ENCODE peak calls at places on chromosomes 4 and X, in eight cellular contexts. Q is right lobe of liver, L is left lung, O is lower lobe of right lung, X is body of pancreas, C is Peyer's patch, N is cardiac muscle cell, V is fibroblast of lung. H is an unnamed sample. For H3K4me1, the result is how much of the 10 kb centered on the place peaks cover.

GRCh38 chr4:186030795-186031194 is 38.2 kb upstream of the TLR3 start:
- DNase-seq in X (no peak), N (no peak), O (no peak), L (no peak), V (no peak), Q (no peak), C (no peak), H (no peak)

GRCh38 chr4:47145630-47146029 is 114.3 kb downstream of the GABRB1 start:
- DNase-seq in O (no peak), V (peak), Q (no peak), N (no peak), X (no peak), C (no peak), L (no peak), H (peak)

GRCh38 chr4:3188118-3188517 is 60.8 kb upstream of the MSANTD1 start:
- DNase-seq in V (no peak), Q (no peak), N (no peak), O (no peak), X (no peak), L (no peak), C (no peak), H (no peak)

GRCh38 chrX:149374751-149375150 is 130.4 kb downstream of the IDS start:
- DNase-seq in O (no peak), C (no peak), Q (no peak), X (no peak), L (no peak), V (no peak), N (no peak), H (no peak)

GRCh38 chrX:1807301-1807731 is 192.5 kb downstream of the ASMT start:
- DNase-seq in V (no peak), L (no peak), X (no peak), C (no peak), Q (no peak), N (peak), O (no peak), H (peak)

GRCh38 chr4:25100710-25101109 is 59.5 kb downstream of the SEPSECS start:
- DNase-seq in L (no peak), V (no peak), X (no peak), Q (no peak), N (no peak), O (no peak), C (no peak), H (no peak)

GRCh38 chr4:1708581-1708980 is 3.5 kb downstream of the SLBP start:
- DNase-seq in N (no peak), O (no peak), V (no peak), L (no peak), Q (no peak), C (no peak), X (no peak), H (no peak)

GRCh38 chr4:70925899-70926635 is 23.9 kb downstream of the MOB1B start:
- DNase-seq in N (no peak), X (no peak), V (no peak), L (no peak), O (no peak), Q (no peak), C (peak), H (no peak)

GRCh38 chrX:136143714-136144113 is 3.6 kb upstream of the FHL1 start:
- DNase-seq in O (no peak), X (no peak), V (no peak), N (no peak), L (no peak), C (no peak), Q (no peak), H (no peak)

GRCh38 chr4:169272265-169272886 is 1.6 kb upstream of the SH3RF1 start:
- DNase-seq in V (peak), X (no peak), Q (no peak), N (no peak), C (no peak), O (no peak), L (no peak), H (peak)

GRCh38 chrX:57821703-57822375 is 88.4 kb downstream of the ZXDA start:
- DNase-seq in C (no peak), O (no peak), L (no peak), V (peak), Q (peak), N (peak), X (peak), H (peak)

GRCh38 chrX:9611436-9612145 is 146.7 kb downstream of the TBL1X start:
- DNase-seq in X (no peak), N (no peak), C (no peak), L (no peak), Q (peak), O (no peak), V (no peak), H (no peak)

GRCh38 chrX:77346859-77347258 is 100.3 kb upstream of the FGF16 start:
- DNase-seq in X (no peak), O (no peak), C (no peak), V (no peak), L (no peak), N (no peak), Q (no peak), H (no peak)

GRCh38 chr4:94603170-94603747 is 151.5 kb downstream of the PDLIM5 start:
- DNase-seq in N (no peak), C (no peak), X (no peak), Q (no peak), L (no peak), V (peak), O (no peak), H (no peak)

GRCh38 chrX:10028283-10029104 is 61.3 kb downstream of the CLDN34 start:
- DNase-seq in L (no peak), Q (no peak), C (no peak), X (no peak), N (no peak), O (no peak), V (peak), H (no peak)

GRCh38 chr4:88533088-88533790 is 9.7 kb upstream of the PYURF start:
- DNase-seq in L (no peak), C (no peak), V (peak), O (no peak), Q (no peak), X (no peak), N (no peak), H (peak)

GRCh38 chrX:102958794-102959193 is 21.7 kb downstream of the RAB40AL start:
- DNase-seq in C (no peak), V (peak), Q (no peak), L (no peak), X (peak), N (no peak), O (no peak), H (no peak)

GRCh38 chr4:2047031-2047660 is 12.0 kb upstream of the NAT8L start:
- DNase-seq in O (no peak), L (peak), V (no peak), X (no peak), C (no peak), N (no peak), Q (peak), H (no peak)

GRCh38 chr4:153348006-153348405 is 3.5 kb downstream of the MND1 start:
- DNase-seq in X (no peak), N (no peak), L (no peak), Q (no peak), O (no peak), V (no peak), C (no peak), H (no peak)

GRCh38 chr4:176758731-176759130 is 34.0 kb downstream of the VEGFC start:
- DNase-seq in N (no peak), Q (no peak), C (no peak), V (no peak), L (no peak), O (no peak), X (no peak), H (no peak)

GRCh38 chr4:109078724-109079123 is 223.7 kb downstream of the COL25A1 start:
- DNase-seq in V (peak), X (no peak), O (no peak), Q (no peak), N (peak), C (no peak), L (no peak), H (peak)

GRCh38 chr4:11605597-11605996 is 176.9 kb upstream of the HS3ST1 start:
- DNase-seq in X (no peak), V (peak), Q (no peak), N (no peak), C (no peak), O (no peak), L (no peak), H (no peak)

GRCh38 chr4:153490985-153491483 is 24.9 kb downstream of the TMEM131L start:
- DNase-seq in X (no peak), C (no peak), N (no peak), V (no peak), L (no peak), O (no peak), Q (no peak), H (no peak)

GRCh38 chr4:153013202-153013988 is 77.3 kb downstream of the FHDC1 start:
- DNase-seq in Q (no peak), L (no peak), N (no peak), X (peak), O (no peak), V (peak), C (no peak), H (no peak)

GRCh38 chrX:47571215-47571614 is 10.2 kb downstream of the ARAF start:
- DNase-seq in V (no peak), N (no peak), C (no peak), L (no peak), Q (no peak), O (no peak), X (no peak), H (no peak)

GRCh38 chrX:47570794-47571193 is 9.8 kb downstream of the ARAF start:
- DNase-seq in C (no peak), X (no peak), V (no peak), L (no peak), Q (no peak), N (no peak), O (no peak), H (no peak)

GRCh38 chrX:47572773-47573333 is 9.4 kb upstream of the TIMP1 start:
- DNase-seq in O (no peak), N (no peak), Q (no peak), V (no peak), C (no peak), X (no peak), L (no peak), H (no peak)

GRCh38 chrX:47573334-47574095 is 8.7 kb upstream of the TIMP1 start:
- DNase-seq in C (no peak), L (no peak), Q (no peak), X (peak), N (peak), V (peak), O (no peak), H (no peak)

DNA sequence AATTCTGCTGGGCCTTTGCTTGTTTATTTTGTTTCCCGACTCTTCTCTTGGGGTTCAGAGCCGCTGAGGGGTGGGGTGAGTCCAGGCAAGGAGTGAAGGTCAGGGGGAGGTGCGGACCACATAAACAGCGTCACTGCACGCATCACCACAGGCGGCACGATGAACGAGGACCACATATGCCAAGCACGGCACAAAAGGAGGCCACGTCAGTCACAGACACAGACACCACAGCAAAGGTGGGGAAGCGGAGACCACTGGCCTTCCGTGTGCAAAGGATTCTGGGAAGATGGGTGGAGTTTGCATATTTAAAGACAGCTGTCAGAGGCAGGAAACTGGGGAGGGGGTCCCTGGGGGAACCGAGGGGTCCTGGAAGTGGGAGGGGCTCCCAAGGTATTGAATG is 10.3 kb upstream of the TIMP1 start:
- DNase-seq in V (no peak), N (no peak), X (no peak), Q (no peak), C (no peak), L (no peak), O (no peak), H (no peak)
- H3K4me1 ChIP-seq in V (under half), N (under half), X (under half), Q (under half), C (under half), L (under half), O (under half), H (under half)

GRCh38 chr4:173525118-173526033 is 4.7 kb downstream of the HAND2 start:
- DNase-seq in X (no peak), L (no peak), Q (no peak), O (no peak), N (peak), C (no peak), V (no peak), H (peak)
- H3K4me1 ChIP-seq in X (under half), L (under half), Q (under half), O (under half), N (under half), C (under half), V (under half), H (under half)

GRCh38 chr4:36324808-36325207 is 43.4 kb downstream of the DTHD1 start:
- DNase-seq in Q (no peak), X (no peak), L (no peak), N (no peak), C (no peak), O (no peak), V (no peak), H (no peak)
- H3K4me1 ChIP-seq in Q (under half), X (under half), L (under half), N (under half), C (under half), O (under half), V (under half), H (under half)

DNA sequence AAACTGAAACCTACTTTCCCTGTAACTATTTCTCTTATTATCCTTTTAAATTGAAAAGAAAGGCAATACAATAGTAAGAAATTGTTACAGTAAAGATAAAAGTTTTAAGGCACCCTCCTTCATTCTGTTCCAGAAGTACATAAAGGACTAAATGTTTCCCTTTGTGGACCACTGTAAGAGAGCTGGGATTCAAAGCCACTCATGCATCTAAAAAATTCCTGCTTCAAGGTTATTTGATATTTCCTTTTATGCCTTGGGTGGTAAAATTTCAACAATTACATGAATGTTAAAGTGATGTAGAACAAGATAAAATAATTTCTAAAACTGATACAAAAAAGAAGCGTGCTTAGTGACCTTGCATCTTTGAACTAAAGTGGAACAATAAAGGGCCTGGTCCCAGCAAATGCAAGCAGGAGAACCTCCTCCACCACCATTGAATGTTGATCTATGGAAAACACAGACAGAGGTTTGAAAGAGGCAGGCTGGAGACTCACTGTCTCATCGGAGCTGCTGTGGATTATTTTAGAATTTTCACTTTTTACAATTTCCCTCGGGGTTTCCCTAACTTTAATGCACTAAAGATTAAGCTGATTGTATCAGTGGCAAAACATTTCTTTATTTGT is 42.4 kb upstream of the PRSS12 start:
- DNase-seq in O (no peak), L (no peak), Q (no peak), N (no peak), X (no peak), V (no peak), C (no peak), H (no peak)
- H3K4me1 ChIP-seq in O (under half), L (under half), Q (under half), N (under half), X (under half), V (under half), C (under half), H (under half)

DNA sequence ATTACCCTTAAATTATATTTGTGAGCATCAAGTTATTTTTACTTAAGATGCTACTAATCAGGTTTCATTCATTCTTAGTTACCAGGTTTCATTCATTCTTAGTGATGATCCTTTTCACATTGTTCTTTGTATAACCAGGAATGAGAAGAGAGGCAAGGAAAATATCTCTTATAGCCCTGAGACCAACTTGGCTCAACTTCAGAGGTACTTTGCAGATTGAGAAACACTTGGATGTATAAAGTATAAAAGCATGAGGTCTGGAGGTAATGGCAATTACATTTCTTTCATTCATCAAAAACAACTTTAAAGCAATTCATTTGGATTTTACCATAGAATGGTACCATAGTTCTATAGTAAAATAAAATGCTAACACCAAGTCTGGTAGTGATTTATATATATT is 231.0 kb downstream of the PRDM5 start:
- DNase-seq in Q (no peak), L (no peak), X (no peak), O (no peak), V (no peak), N (no peak), C (no peak), H (peak)
- H3K4me1 ChIP-seq in Q (under half), L (under half), X (under half), O (under half), V (under half), N (under half), C (under half), H (half or more)

DNA sequence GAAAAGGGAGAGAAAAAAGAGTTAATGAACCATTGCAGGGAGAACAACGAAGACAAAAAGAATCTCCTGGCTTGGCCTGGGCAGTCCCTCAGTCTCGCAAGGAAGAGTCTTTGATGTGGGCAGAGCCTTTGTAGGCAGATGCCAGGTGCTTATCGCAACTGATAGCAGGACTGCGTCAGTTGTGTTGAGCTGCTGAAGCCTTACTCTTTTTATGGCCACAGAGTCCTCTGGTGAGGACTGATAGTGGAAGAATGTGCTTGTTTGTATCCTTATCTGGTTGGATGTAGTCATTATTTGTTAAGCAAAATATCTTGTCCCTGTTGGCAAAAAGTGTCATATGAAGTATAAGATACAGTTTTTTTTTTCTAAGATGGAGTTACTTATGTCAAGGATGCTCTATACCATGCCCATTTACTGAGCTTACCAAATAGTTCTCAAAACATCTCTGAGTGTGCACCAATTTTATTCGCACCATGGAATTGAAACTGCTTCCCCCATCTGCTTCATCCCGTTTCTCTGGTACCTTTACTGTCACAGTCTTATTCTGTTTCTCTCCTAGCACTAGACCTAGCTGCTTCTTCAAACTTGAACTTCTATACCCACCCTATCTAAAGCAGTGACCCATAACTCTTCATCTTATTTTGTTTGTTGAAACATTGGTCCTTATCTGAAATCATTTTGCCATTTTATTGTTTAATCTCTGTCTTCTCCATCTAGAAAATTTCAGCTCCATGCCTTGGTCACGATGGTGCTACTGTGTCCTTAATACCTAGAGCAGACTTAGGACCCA is 47.0 kb upstream of the SPRY1 start:
- DNase-seq in V (no peak), N (no peak), X (no peak), O (no peak), Q (no peak), L (no peak), C (no peak), H (no peak)
- H3K4me1 ChIP-seq in V (under half), N (under half), X (under half), O (under half), Q (under half), L (under half), C (under half), H (under half)

GRCh38 chr4:6939761-6940743 is 30.4 kb downstream of the TBC1D14 start:
- DNase-seq in C (no peak), L (no peak), N (no peak), Q (no peak), O (peak), V (no peak), X (no peak), H (no peak)
- H3K4me1 ChIP-seq in C (under half), L (under half), N (under half), Q (under half), O (half or more), V (under half), X (under half), H (under half)